ENCODE peak calls at places on chromosomes 3 and 15, in six cellular contexts. U is brain microvascular endothelial cell, J is fibroblast of pulmonary artery, G is A549, N is A673, H is cardiac muscle cell. X is an unnamed sample.

GRCh38 chr3:39208463-39209055 is 16.2 kb upstream of the XIRP1 start:
- DNase-seq in J (peak), H (peak), G (peak), N (peak), U (peak), X (no peak)

GRCh38 chr3:194369522-194370279 is at the start of gene LRRC15:
- DNase-seq in U (peak), H (peak), N (no peak), J (peak), G (peak), X (no peak)

GRCh38 chr15:35168464-35168863 is 83.4 kb upstream of the NANOGP8 start:
- DNase-seq in N (peak), H (no peak), G (no peak), U (peak), J (peak), X (peak)

GRCh38 chr15:56871180-56871579 is 47.3 kb upstream of the TCF12 start:
- DNase-seq in G (peak), H (no peak), N (peak), J (peak), U (peak), X (peak)

GRCh38 chr3:138199847-138200246 is 12.7 kb downstream of the ARMC8 start:
- DNase-seq in N (no peak), U (no peak), J (no peak), H (no peak), G (no peak), X (no peak)

GRCh38 chr3:123322866-123323265 is 121.1 kb downstream of the SEC22A start:
- DNase-seq in G (no peak), H (no peak), J (no peak), U (no peak), N (no peak), X (no peak)

GRCh38 chr15:90807687-90808086 is 60.7 kb upstream of the FURIN start:
- DNase-seq in G (no peak), J (no peak), N (no peak), H (no peak), U (no peak), X (no peak)

GRCh38 chr3:108280476-108280875 is 15.9 kb upstream of the HHLA2 start:
- DNase-seq in N (no peak), J (no peak), U (no peak), G (no peak), H (no peak), X (no peak)

GRCh38 chr3:132136334-132136716 is 101.5 kb upstream of the CPNE4 start:
- DNase-seq in U (no peak), G (no peak), H (no peak), J (no peak), N (no peak), X (no peak)

GRCh38 chr15:31433101-31433500 is 106.5 kb downstream of the KLF13 start:
- DNase-seq in J (no peak), H (no peak), U (no peak), N (no peak), G (no peak), X (no peak)

GRCh38 chr3:50201573-50202315 is 3.3 kb upstream of the SLC38A3 start:
- DNase-seq in H (no peak), U (no peak), N (no peak), G (no peak), J (no peak), X (no peak)

GRCh38 chr15:58146734-58147133 is 8.6 kb downstream of the AQP9 start:
- DNase-seq in G (peak), H (no peak), U (no peak), J (no peak), N (no peak), X (no peak)

GRCh38 chr3:89584398-89584797 is 477.0 kb downstream of the EPHA3 start:
- DNase-seq in G (no peak), N (no peak), J (no peak), U (no peak), H (no peak), X (no peak)

GRCh38 chr3:356947-357346 is 160.4 kb downstream of the CHL1 start:
- DNase-seq in U (no peak), G (no peak), J (no peak), N (no peak), H (no peak), X (peak)

GRCh38 chr3:186960327-186960726 is 30.0 kb downstream of the ST6GAL1 start:
- DNase-seq in H (no peak), N (no peak), G (no peak), U (no peak), J (no peak), X (no peak)

GRCh38 chr3:59877679-59878427 is 828.0 kb upstream of the CFAP20DC start:
- DNase-seq in H (no peak), N (no peak), U (peak), G (no peak), J (no peak), X (no peak)

GRCh38 chr3:190101320-190102117 is 19.2 kb downstream of the P3H2 start:
- DNase-seq in G (no peak), H (no peak), U (peak), J (peak), N (peak), X (peak)

GRCh38 chr15:25329685-25330084 is 109.1 kb downstream of the UBE3A start:
- DNase-seq in G (no peak), H (no peak), N (no peak), U (no peak), J (no peak), X (no peak)

GRCh38 chr3:188415196-188415595 is 261.2 kb downstream of the LPP start:
- DNase-seq in U (no peak), J (no peak), H (no peak), N (no peak), G (no peak), X (no peak)

GRCh38 chr3:48466386-48467109 is 20.0 kb downstream of the ATRIP start:
- DNase-seq in N (no peak), H (no peak), U (no peak), J (no peak), G (no peak), X (no peak)

GRCh38 chr3:171480526-171480925 is 20.3 kb upstream of the TNIK start:
- DNase-seq in U (no peak), H (no peak), J (no peak), N (no peak), G (no peak), X (no peak)

GRCh38 chr3:61796088-61796680 is 234.8 kb downstream of the PTPRG start:
- DNase-seq in G (no peak), N (no peak), H (no peak), J (no peak), U (no peak), X (no peak)

GRCh38 chr15:77139312-77139711 is 68.4 kb upstream of the TSPAN3 start:
- DNase-seq in U (no peak), N (no peak), H (no peak), G (no peak), J (no peak), X (no peak)

GRCh38 chr3:158104346-158105020 is 1.7 kb downstream of the SHOX2 start:
- DNase-seq in H (no peak), J (no peak), G (no peak), N (no peak), U (no peak), X (no peak)

GRCh38 chr3:46206284-46206683 is 1.8 kb downstream of the CCR1 start:
- DNase-seq in G (no peak), J (no peak), H (no peak), N (no peak), U (no peak), X (no peak)

GRCh38 chr3:46905191-46905560 is 27.7 kb downstream of the PTH1R start:
- DNase-seq in G (no peak), N (no peak), H (no peak), U (no peak), J (no peak), X (no peak)

GRCh38 chr3:29642393-29643033 is 361.6 kb downstream of the RBMS3 start:
- DNase-seq in H (no peak), J (peak), N (no peak), U (peak), G (peak), X (peak)

GRCh38 chr3:84265768-84266167 is 693.0 kb upstream of the CADM2 start:
- DNase-seq in H (no peak), G (no peak), U (no peak), J (no peak), N (no peak), X (no peak)

GRCh38 chr3:57038466-57039164 is 21.8 kb upstream of the SPATA12 start:
- DNase-seq in G (no peak), J (no peak), U (no peak), N (no peak), H (no peak), X (no peak)

GRCh38 chr3:46603461-46604062 is 8.8 kb upstream of the FAM240A start:
- DNase-seq in G (no peak), U (no peak), J (no peak), H (no peak), N (no peak), X (no peak)

GRCh38 chr15:48447058-48447457 is 115.8 kb downstream of the DUT start:
- DNase-seq in U (no peak), J (no peak), G (no peak), N (no peak), H (no peak), X (no peak)

GRCh38 chr3:112818289-112818688 is 28.4 kb downstream of the CD200R1L start:
- DNase-seq in U (no peak), G (no peak), J (no peak), N (no peak), H (no peak), X (no peak)

GRCh38 chr3:13480340-13481318 is 523 bp downstream of the HDAC11 start:
- DNase-seq in H (no peak), N (peak), J (no peak), G (no peak), U (no peak), X (no peak)

GRCh38 chr3:128804017-128804816 is 75.2 kb upstream of the ACAD9 start:
- DNase-seq in N (peak), H (no peak), G (no peak), J (peak), U (peak), X (no peak)

GRCh38 chr3:195238626-195239118 is 32.3 kb downstream of the XXYLT1 start:
- DNase-seq in U (no peak), H (no peak), J (peak), G (no peak), N (no peak), X (peak)

GRCh38 chr3:155334897-155335883 is 41.7 kb upstream of the STRIT1 start:
- DNase-seq in N (no peak), G (no peak), U (no peak), J (peak), H (no peak), X (no peak)
- H3K4me3 ChIP-seq in N (no peak), G (no peak), U (no peak), J (no peak), H (no peak), X (no peak)

DNA sequence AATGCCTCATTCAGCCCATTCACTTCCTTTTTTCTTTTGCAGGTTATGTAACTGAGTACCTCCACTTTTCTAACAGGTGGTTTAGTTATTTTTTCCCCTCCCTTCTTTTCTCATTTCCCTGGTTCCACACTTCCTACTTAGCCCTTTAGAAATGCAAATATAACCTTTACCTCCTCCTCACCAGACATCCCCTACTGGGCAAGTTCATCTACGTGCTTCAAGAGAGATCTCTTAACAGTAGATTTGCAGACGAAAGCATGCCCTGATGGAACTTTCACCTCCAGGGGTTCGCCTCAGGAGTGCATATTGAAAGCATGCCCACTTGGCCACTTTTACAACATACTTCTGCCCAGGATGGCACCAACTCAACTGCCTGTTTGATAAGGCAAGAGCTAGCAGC is 314.1 kb upstream of the LRRC3B start:
- DNase-seq in H (no peak), U (no peak), G (no peak), N (no peak), J (no peak), X (no peak)
- H3K4me3 ChIP-seq in H (no peak), U (no peak), G (no peak), N (no peak), J (no peak), X (no peak)

GRCh38 chr15:37017031-37017625 is 83.2 kb downstream of the MEIS2 start:
- DNase-seq in J (no peak), H (no peak), N (no peak), U (no peak), G (no peak), X (no peak)

GRCh38 chr15:37014566-37014965 is 85.8 kb downstream of the MEIS2 start:
- DNase-seq in G (no peak), U (no peak), N (no peak), H (no peak), J (no peak), X (no peak)

GRCh38 chr15:37015476-37015875 is 84.9 kb downstream of the MEIS2 start:
- DNase-seq in H (no peak), G (no peak), J (peak), N (peak), U (no peak), X (no peak)

GRCh38 chr15:37015025-37015424 is 85.3 kb downstream of the MEIS2 start:
- DNase-seq in N (peak), G (no peak), H (peak), U (no peak), J (peak), X (no peak)

DNA sequence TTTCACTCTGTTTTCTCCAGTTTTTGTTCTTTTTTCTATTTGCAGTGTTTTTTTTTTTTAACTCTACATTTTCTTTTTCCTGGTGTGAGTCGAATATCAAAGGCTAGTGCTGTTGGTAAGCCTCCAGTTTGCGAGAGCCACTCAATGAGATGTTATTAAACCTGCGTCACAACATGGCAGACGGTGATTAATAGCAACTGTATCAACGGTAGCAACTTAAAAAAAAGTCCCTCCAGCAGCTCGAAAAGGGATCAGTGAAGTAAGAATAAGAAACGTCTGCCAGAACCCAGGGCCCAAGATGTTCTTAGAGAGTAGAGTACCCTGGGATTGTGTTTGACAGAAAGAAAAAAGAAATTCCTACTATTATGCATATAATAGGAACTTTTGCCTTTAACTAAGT is 84.1 kb downstream of the MEIS2 start:
- DNase-seq in H (no peak), J (peak), G (no peak), N (no peak), U (peak), X (peak)
- H3K4me3 ChIP-seq in H (no peak), J (no peak), G (no peak), N (no peak), U (no peak), X (no peak)

DNA sequence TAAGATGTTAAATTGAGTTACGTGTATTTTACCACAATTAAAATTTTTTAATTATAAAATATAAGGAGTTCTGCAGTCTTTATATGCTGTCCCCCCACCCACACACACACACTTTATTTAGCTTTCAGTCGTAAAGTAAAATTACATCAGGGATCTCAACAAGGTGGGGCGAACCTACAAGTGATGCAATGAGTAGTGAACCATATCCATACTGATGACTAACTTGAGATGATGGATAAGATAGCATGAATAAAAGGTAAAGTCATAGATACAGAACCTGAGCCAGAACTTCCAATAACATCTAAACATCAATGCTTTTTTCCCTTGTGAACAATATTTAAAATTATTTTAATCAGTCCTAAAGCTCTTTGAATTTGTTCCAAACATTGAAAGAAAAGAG is 77.2 kb downstream of the VPS13C start:
- DNase-seq in N (no peak), U (no peak), G (no peak), H (no peak), J (no peak), X (no peak)
- H3K4me3 ChIP-seq in N (no peak), U (no peak), G (no peak), H (no peak), J (no peak), X (no peak)

DNA sequence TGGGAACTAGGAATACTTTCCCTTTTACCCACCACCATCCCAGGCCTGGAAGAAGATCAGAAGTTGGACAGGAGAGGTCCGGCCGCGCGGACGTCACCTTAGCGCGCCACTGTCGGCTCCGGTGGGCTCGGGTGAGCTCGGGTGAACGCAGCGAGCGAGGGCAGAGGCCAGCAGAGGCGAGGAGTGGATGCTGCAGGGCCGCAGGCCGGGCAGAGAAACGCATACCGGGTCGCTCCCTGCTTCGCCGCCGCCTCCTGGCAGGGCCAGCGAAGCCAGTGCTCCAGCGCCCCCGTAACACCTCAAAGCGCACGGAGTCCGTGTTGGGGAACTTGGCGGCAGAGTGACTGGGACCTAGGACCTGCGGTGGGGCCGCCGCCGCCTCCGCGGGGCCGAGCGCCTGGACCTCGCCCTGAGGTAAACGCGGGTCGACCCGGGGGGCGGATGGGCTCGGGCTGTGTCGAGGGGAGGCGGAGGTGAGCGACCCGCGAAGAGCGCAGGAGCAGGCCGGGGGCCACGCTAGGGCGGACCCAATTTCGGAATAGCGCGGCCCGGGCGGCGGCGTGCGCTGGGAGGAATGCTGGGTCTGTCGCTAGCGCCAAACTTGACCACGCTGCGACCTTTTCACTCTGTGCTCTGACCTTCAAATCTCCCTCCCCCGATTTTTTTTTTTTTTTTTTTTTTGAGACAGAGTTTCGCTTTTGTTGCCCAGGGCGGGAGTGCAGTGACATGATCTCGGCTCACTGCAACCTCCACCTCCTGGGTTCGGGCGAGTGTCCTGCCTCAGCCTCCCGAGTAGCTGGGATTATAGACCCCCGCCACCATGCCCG is 1.6 kb downstream of the CYP11A1 start:
- DNase-seq in H (peak), N (no peak), U (peak), G (no peak), J (peak), X (no peak)
- H3K4me3 ChIP-seq in H (peak), N (peak), U (peak), G (no peak), J (peak), X (peak)

GRCh38 chr3:16174389-16174788 is at the start of gene GALNT15:
- DNase-seq in G (no peak), H (peak), U (peak), N (no peak), J (peak), X (peak)
- H3K4me3 ChIP-seq in G (no peak), H (no peak), U (peak), N (no peak), J (peak), X (peak)

GRCh38 chr3:156750191-156750873 is 75.8 kb upstream of the LEKR1 start:
- DNase-seq in N (peak), H (peak), J (peak), U (peak), G (no peak), X (no peak)
- H3K4me3 ChIP-seq in N (no peak), H (no peak), J (no peak), U (no peak), G (no peak), X (no peak)

DNA sequence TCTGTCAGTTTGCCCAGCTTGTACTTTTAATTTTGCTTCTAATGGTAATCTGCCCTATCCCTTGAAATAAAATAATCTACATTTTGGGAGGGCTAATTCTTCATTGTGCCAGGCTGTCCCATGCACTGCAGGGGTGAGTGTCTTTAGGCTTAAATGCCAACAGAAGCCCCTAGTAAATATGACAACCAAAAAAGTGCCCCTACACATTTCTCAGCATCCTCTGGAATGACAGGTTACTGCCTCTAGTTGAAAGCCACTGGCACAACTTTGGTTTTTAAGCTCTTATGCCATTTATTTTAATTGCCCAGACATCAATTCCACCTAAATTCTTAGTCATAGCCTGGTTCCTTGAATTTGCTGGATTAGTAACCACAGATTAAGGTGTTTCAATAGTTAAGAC is 3.4 kb downstream of the EPM2AIP1 start:
- DNase-seq in N (no peak), J (no peak), H (no peak), U (no peak), G (no peak), X (no peak)
- H3K4me3 ChIP-seq in N (peak), J (peak), H (peak), U (peak), G (no peak), X (no peak)

DNA sequence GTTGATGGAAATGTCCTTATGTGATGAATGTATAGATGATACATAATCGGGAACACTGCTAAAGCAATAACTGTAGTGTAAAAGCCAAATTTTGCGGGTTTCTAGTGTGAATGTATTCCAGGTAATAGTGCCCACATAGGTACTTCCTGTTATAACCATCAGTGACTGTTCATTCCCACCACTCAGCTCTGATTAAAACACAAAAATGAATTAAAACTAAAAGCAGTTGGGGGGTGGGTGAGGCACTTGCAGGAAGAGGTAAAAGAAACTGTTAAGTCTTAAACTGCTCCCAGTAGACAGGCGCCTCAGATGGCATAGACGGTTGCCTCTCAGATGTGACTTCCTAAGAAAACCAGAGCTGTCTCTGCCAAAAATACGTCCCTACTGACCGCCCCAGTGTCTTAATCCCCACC is 893 bp upstream of the MTHFS start:
- DNase-seq in N (no peak), H (no peak), G (no peak), U (no peak), J (no peak), X (no peak)
- H3K4me3 ChIP-seq in N (peak), H (peak), G (peak), U (no peak), J (no peak), X (no peak)

X was measured in skeletal muscle cell.